ENCODE peak calls at places on chromosomes 16 and 17, in six cellular contexts. T is SJSA1; E is stimulated activated CD8-positive, alpha-beta memory T cell treated with anti-CD3 and anti-CD28 coated beads, Interleukin-4, amount 100 ng/mL, for 1 hour; N is iris pigment epithelial cell; G is RPMI7951; S is HCEC 1CT. B is an unnamed sample.

GRCh38 chr16:89017956-89018604 is 41.1 kb upstream of the CBFA2T3 start:
- DNase-seq in T (no peak), E (no peak), N (no peak), G (peak; percentile 24), S (no peak), B (peak; percentile 14)

GRCh38 chr16:1000608-1001007 is 19.0 kb downstream of the SOX8 start:
- DNase-seq in T (no peak), E (no peak), N (no peak), G (no peak), S (no peak), B (no peak)

GRCh38 chr17:38341035-38341721 is 2.6 kb downstream of the GPR179 start:
- DNase-seq in T (no peak), E (no peak), N (no peak), G (peak; percentile 23), S (no peak), B (peak; percentile 80)

GRCh38 chr17:80783461-80783860 is 208.2 kb upstream of the CHMP6 start:
- DNase-seq in T (no peak), E (no peak), N (no peak), G (peak; percentile 68), S (no peak), B (no peak)

GRCh38 chr17:42315402-42316156 is 27.3 kb downstream of the STAT5A start:
- DNase-seq in T (no peak), E (no peak), N (no peak), G (no peak), S (no peak), B (no peak)

GRCh38 chr17:5975651-5976050 is 94.5 kb upstream of the WSCD1 start:
- DNase-seq in T (no peak), E (no peak), N (no peak), G (no peak), S (no peak), B (no peak)

GRCh38 chr16:8878523-8878911 is 3.6 kb upstream of the LITAFD start:
- DNase-seq in T (peak; percentile 89), E (no peak), N (peak; percentile 73), G (peak; percentile 65), S (peak; percentile 85), B (no peak)

GRCh38 chr17:4856271-4856936 is 23.3 kb downstream of the MINK1 start:
- DNase-seq in T (no peak), E (no peak), N (no peak), G (no peak), S (no peak), B (no peak)

GRCh38 chr16:9596788-9597187 is 505.3 kb downstream of the HAPSTR1 start:
- DNase-seq in T (no peak), E (no peak), N (no peak), G (no peak), S (no peak), B (no peak)

GRCh38 chr17:29344201-29344856 is 45.8 kb upstream of the TAOK1 start:
- DNase-seq in T (no peak), E (no peak), N (peak; percentile 90), G (no peak), S (no peak), B (no peak)

GRCh38 chr17:81635431-81635830 is 1.5 kb downstream of the NPLOC4 start:
- DNase-seq in T (no peak), E (no peak), N (no peak), G (no peak), S (no peak), B (no peak)

GRCh38 chr16:55765161-55765560 is 67.7 kb downstream of the CES1 start:
- DNase-seq in T (no peak), E (no peak), N (no peak), G (no peak), S (no peak), B (no peak)

GRCh38 chr17:78759203-78759968 is 22.7 kb downstream of the CYTH1 start:
- DNase-seq in T (no peak), E (no peak), N (peak; percentile 83), G (peak; percentile 45), S (no peak), B (peak; percentile 45)

GRCh38 chr17:80446645-80447405 is 29.6 kb downstream of the NPTX1 start:
- DNase-seq in T (no peak), E (no peak), N (peak; percentile 30), G (no peak), S (no peak), B (no peak)

GRCh38 chr16:81443688-81444447 is 740 bp upstream of the CMIP start:
- DNase-seq in T (peak; percentile 30), E (no peak), N (no peak), G (no peak), S (no peak), B (no peak)

B was measured in dorsolateral prefrontal cortex.